ENCODE peak calls at places on chromosomes 2 and 18, in seven cellular contexts. R, C, J, G, A, U and B are unnamed samples.

GRCh38 chr2:72325592-72326422 is 178.1 kb upstream of the CYP26B1 start:
- DNase-seq in R (peak; percentile 16), C (peak; percentile 1), J (no peak), G (no peak), A (no peak), U (peak; percentile 77), B (no peak)

GRCh38 chr2:25339791-25340339 is 1.9 kb downstream of the DNMT3A start:
- DNase-seq in R (peak; percentile 62), C (no peak), J (no peak), G (no peak), A (peak; percentile 10), U (peak; percentile 67), B (no peak)

GRCh38 chr2:178317807-178318206 is 123.5 kb downstream of the OSBPL6 start:
- DNase-seq in R (no peak), C (no peak), J (no peak), G (no peak), A (no peak), U (no peak), B (no peak)

GRCh38 chr2:10876394-10876793 is 35.3 kb upstream of the KCNF1 start:
- DNase-seq in R (no peak), C (no peak), J (no peak), G (no peak), A (no peak), U (no peak), B (no peak)

GRCh38 chr2:6071536-6071935 is 379.4 kb downstream of the SOX11 start:
- DNase-seq in R (no peak), C (no peak), J (no peak), G (no peak), A (no peak), U (no peak), B (no peak)

GRCh38 chr2:45130758-45131157 is 121.5 kb upstream of the SIX2 start:
- DNase-seq in R (no peak), C (no peak), J (no peak), G (no peak), A (no peak), U (no peak), B (no peak)

GRCh38 chr2:144414324-144414845 is 105.5 kb downstream of the ZEB2 start:
- DNase-seq in R (no peak), C (peak; percentile 97), J (no peak), G (no peak), A (no peak), U (no peak), B (no peak)

GRCh38 chr18:48790226-48790863 is 160.4 kb downstream of the SMAD7 start:
- DNase-seq in R (no peak), C (no peak), J (no peak), G (no peak), A (no peak), U (peak; percentile 53), B (no peak)

GRCh38 chr2:111157798-111158197 is 37.1 kb downstream of the BCL2L11 start:
- DNase-seq in R (no peak), C (no peak), J (no peak), G (no peak), A (no peak), U (peak; percentile 65), B (no peak)

GRCh38 chr2:120779781-120780283 is 44.2 kb downstream of the GLI2 start:
- DNase-seq in R (peak; percentile 42), C (peak; percentile 93), J (no peak), G (peak; percentile 92), A (no peak), U (no peak), B (no peak)

GRCh38 chr2:201262718-201263117 is 2.4 kb downstream of the CASP8 start:
- DNase-seq in R (no peak), C (no peak), J (no peak), G (no peak), A (no peak), U (no peak), B (no peak)

GRCh38 chr2:96888082-96889011 is 18.5 kb upstream of the SEMA4C start:
- DNase-seq in R (no peak), C (no peak), J (no peak), G (no peak), A (no peak), U (no peak), B (no peak)

GRCh38 chr2:39488450-39488849 is 51.4 kb upstream of the MAP4K3 start:
- DNase-seq in R (no peak), C (peak; percentile 95), J (no peak), G (no peak), A (no peak), U (peak; percentile 57), B (no peak)

GRCh38 chr2:188518391-188518790 is 226.7 kb downstream of the GULP1 start:
- DNase-seq in R (no peak), C (peak; percentile 49), J (no peak), G (no peak), A (no peak), U (no peak), B (no peak)

GRCh38 chr2:202042444-202042843 is 8.8 kb downstream of the FZD7 start:
- DNase-seq in R (no peak), C (no peak), J (no peak), G (no peak), A (no peak), U (no peak), B (no peak)

GRCh38 chr2:64807417-64807816 is 153.7 kb upstream of the SERTAD2 start:
- DNase-seq in R (no peak), C (peak; percentile 100), J (no peak), G (peak; percentile 65), A (no peak), U (no peak), B (no peak)

GRCh38 chr2:233037078-233037477 is 4.6 kb downstream of the NEU2 start:
- DNase-seq in R (no peak), C (peak; percentile 42), J (no peak), G (peak; percentile 67), A (no peak), U (no peak), B (no peak)

GRCh38 chr2:216658702-216659231 is 25.5 kb downstream of the IGFBP2 start:
- DNase-seq in R (no peak), C (no peak), J (no peak), G (no peak), A (no peak), U (no peak), B (no peak)

GRCh38 chr2:229129738-229130371 is 141.2 kb downstream of the PID1 start:
- DNase-seq in R (peak; percentile 40), C (no peak), J (no peak), G (no peak), A (no peak), U (peak; percentile 69), B (no peak)

GRCh38 chr2:233422050-233422639 is 67.9 kb downstream of the DGKD start:
- DNase-seq in R (no peak), C (no peak), J (no peak), G (no peak), A (peak; percentile 52), U (peak; percentile 92), B (peak; percentile 38)

GRCh38 chr2:26148501-26148900 is 24.4 kb upstream of the GAREM2 start:
- DNase-seq in R (peak; percentile 21), C (peak; percentile 23), J (no peak), G (no peak), A (no peak), U (no peak), B (no peak)

GRCh38 chr18:33440384-33441043 is at the start of gene CCDC178:
- DNase-seq in R (peak; percentile 78), C (peak; percentile 4), J (no peak), G (no peak), A (no peak), U (no peak), B (no peak)

GRCh38 chr18:63881851-63882250 is 5.7 kb upstream of the SERPINB2 start:
- DNase-seq in R (no peak), C (peak; percentile 65), J (no peak), G (peak; percentile 28), A (no peak), U (no peak), B (no peak)

GRCh38 chr2:227416669-227417068 is 28.9 kb upstream of the SCYGR1 start:
- DNase-seq in R (no peak), C (no peak), J (no peak), G (no peak), A (no peak), U (no peak), B (no peak)

GRCh38 chr2:74418312-74418711 is 3.1 kb downstream of the C2orf81 start:
- DNase-seq in R (no peak), C (no peak), J (no peak), G (no peak), A (no peak), U (no peak), B (no peak)

GRCh38 chr2:167550448-167550847 is 662.2 kb downstream of the XIRP2 start:
- DNase-seq in R (peak; percentile 46), C (peak; percentile 27), J (no peak), G (no peak), A (no peak), U (no peak), B (no peak)

GRCh38 chr2:29528891-29529520 is 392.4 kb downstream of the ALK start:
- DNase-seq in R (peak; percentile 46), C (peak; percentile 79), J (no peak), G (peak; percentile 46), A (no peak), U (peak; percentile 63), B (no peak)

GRCh38 chr2:42925742-42926437 is 133.5 kb upstream of the HAAO start:
- DNase-seq in R (no peak), C (no peak), J (no peak), G (no peak), A (no peak), U (no peak), B (no peak)

GRCh38 chr18:26543368-26543767 is 5.0 kb downstream of the KCTD1 start:
- DNase-seq in R (no peak), C (no peak), J (no peak), G (no peak), A (no peak), U (no peak), B (no peak)

GRCh38 chr2:180495606-180496005 is 484.8 kb upstream of the UBE2E3 start:
- DNase-seq in R (no peak), C (peak; percentile 45), J (no peak), G (no peak), A (no peak), U (no peak), B (no peak)